ENCODE peak calls at places on chromosomes 13 and 19, in four cellular contexts. One of them, this sample, is unnamed.
A peak's percentile ranks its signal among the peaks of the same experiment; 100 is the strongest.

GRCh38 chr19:35742121-35742724 is at the start of gene IGFLR1:
- DNase-seq in K562: no peak
- DNase-seq in GM12878: peak; percentile 64
- DNase-seq in A549: no peak
- DNase-seq in this sample: no peak

GRCh38 chr13:23758783-23759527 is 130.2 kb downstream of the MIPEP start:
- DNase-seq in K562: no peak
- DNase-seq in GM12878: no peak
- DNase-seq in A549: no peak
- DNase-seq in this sample: no peak

GRCh38 chr19:9075064-9075964 is 11.5 kb upstream of the OR1M1 start:
- DNase-seq in K562: peak; percentile 84
- DNase-seq in GM12878: no peak
- DNase-seq in A549: peak; percentile 95
- DNase-seq in this sample: peak; percentile 83

GRCh38 chr13:87656311-87656710 is 14.9 kb upstream of the SLITRK5 start:
- DNase-seq in K562: no peak
- DNase-seq in GM12878: no peak
- DNase-seq in A549: no peak
- DNase-seq in this sample: no peak

GRCh38 chr13:99626461-99627082 is 125.3 kb downstream of the TM9SF2 start:
- DNase-seq in K562: no peak
- DNase-seq in GM12878: no peak
- DNase-seq in A549: no peak
- DNase-seq in this sample: peak; percentile 21

GRCh38 chr19:33458807-33459206 is 62.8 kb downstream of the PEPD start:
- DNase-seq in K562: no peak
- DNase-seq in GM12878: no peak
- DNase-seq in A549: no peak
- DNase-seq in this sample: no peak

GRCh38 chr13:30593001-30593400 is 24.7 kb upstream of the USPL1 start:
- DNase-seq in K562: no peak
- DNase-seq in GM12878: no peak
- DNase-seq in A549: no peak
- DNase-seq in this sample: no peak

GRCh38 chr13:25752957-25753540 is 298.8 kb downstream of the SHISA2 start:
- DNase-seq in K562: no peak
- DNase-seq in GM12878: no peak
- DNase-seq in A549: no peak
- DNase-seq in this sample: peak; percentile 36

GRCh38 chr13:19862511-19863313 is 737 bp downstream of the ZMYM5 start:
- DNase-seq in K562: peak; percentile 42
- DNase-seq in GM12878: no peak
- DNase-seq in A549: no peak
- DNase-seq in this sample: peak; percentile 7

GRCh38 chr19:19820774-19821315 is 705 bp downstream of the ZNF506 start:
- DNase-seq in K562: no peak
- DNase-seq in GM12878: no peak
- DNase-seq in A549: no peak
- DNase-seq in this sample: no peak

GRCh38 chr19:7264858-7265257 is 29.4 kb downstream of the INSR start:
- DNase-seq in K562: no peak
- DNase-seq in GM12878: no peak
- DNase-seq in A549: no peak
- DNase-seq in this sample: no peak

GRCh38 chr19:3146677-3147100 is 10.9 kb downstream of the GNA15 start:
- DNase-seq in K562: peak; percentile 72
- DNase-seq in GM12878: no peak
- DNase-seq in A549: no peak
- DNase-seq in this sample: no peak

GRCh38 chr19:50722248-50723013 is 733 bp upstream of the CLEC11A start:
- DNase-seq in K562: no peak
- DNase-seq in GM12878: no peak
- DNase-seq in A549: no peak
- DNase-seq in this sample: peak; percentile 6

GRCh38 chr19:50906217-50906616 is 5.0 kb downstream of the KLK4 start:
- DNase-seq in K562: peak; percentile 45
- DNase-seq in GM12878: no peak
- DNase-seq in A549: peak; percentile 56
- DNase-seq in this sample: no peak

GRCh38 chr13:49098198-49098597 is 121.9 kb upstream of the MLNR start:
- DNase-seq in K562: no peak
- DNase-seq in GM12878: no peak
- DNase-seq in A549: no peak
- DNase-seq in this sample: peak; percentile 99

GRCh38 chr13:95452376-95452775 is 100.1 kb upstream of the CLDN10 start:
- DNase-seq in K562: no peak
- DNase-seq in GM12878: no peak
- DNase-seq in A549: no peak
- DNase-seq in this sample: no peak

GRCh38 chr19:54439174-54439851 is 9.7 kb upstream of the LENG8 start:
- DNase-seq in K562: no peak
- DNase-seq in GM12878: no peak
- DNase-seq in A549: peak; percentile 69
- DNase-seq in this sample: no peak

GRCh38 chr13:111252449-111253124 is 67.9 kb upstream of the TEX29 start:
- DNase-seq in K562: no peak
- DNase-seq in GM12878: no peak
- DNase-seq in A549: no peak
- DNase-seq in this sample: peak; percentile 20

GRCh38 chr19:4224470-4224869 is 4.9 kb upstream of the EBI3 start:
- DNase-seq in K562: peak; percentile 33
- DNase-seq in GM12878: no peak
- DNase-seq in A549: no peak
- DNase-seq in this sample: no peak

GRCh38 chr19:54190942-54191670 is at the start of gene TSEN34:
- DNase-seq in K562: peak; percentile 77
- DNase-seq in GM12878: no peak
- DNase-seq in A549: no peak
- DNase-seq in this sample: peak; percentile 75

GRCh38 chr19:17327654-17328516 is 6.8 kb downstream of the ANO8 start:
- DNase-seq in K562: peak; percentile 82
- DNase-seq in GM12878: no peak
- DNase-seq in A549: no peak
- DNase-seq in this sample: no peak

GRCh38 chr13:82165396-82166174 is 1716.7 kb downstream of the SLITRK1 start:
- DNase-seq in K562: no peak
- DNase-seq in GM12878: no peak
- DNase-seq in A549: no peak
- DNase-seq in this sample: no peak

GRCh38 chr19:5103061-5103701 is 134.3 kb downstream of the KDM4B start:
- DNase-seq in K562: no peak
- DNase-seq in GM12878: no peak
- DNase-seq in A549: no peak
- DNase-seq in this sample: peak; percentile 12

GRCh38 chr19:45070861-45071544 is 5.3 kb downstream of the ZNF296 start:
- DNase-seq in K562: no peak
- DNase-seq in GM12878: no peak
- DNase-seq in A549: no peak
- DNase-seq in this sample: no peak

GRCh38 chr19:18433039-18433691 is 4.8 kb downstream of the ISYNA1 start:
- DNase-seq in K562: peak; percentile 54
- DNase-seq in GM12878: no peak
- DNase-seq in A549: no peak
- DNase-seq in this sample: no peak

GRCh38 chr13:101019126-101019525 is 344.5 kb upstream of the TMTC4 start:
- DNase-seq in K562: no peak
- DNase-seq in GM12878: no peak
- DNase-seq in A549: no peak
- DNase-seq in this sample: no peak

GRCh38 chr19:23799321-23799720 is 40.6 kb upstream of the ZNF681 start:
- DNase-seq in K562: no peak
- DNase-seq in GM12878: peak; percentile 5
- DNase-seq in A549: no peak
- DNase-seq in this sample: no peak

GRCh38 chr13:38348890-38349289 is 761 bp upstream of the UFM1 start:
- DNase-seq in K562: no peak
- DNase-seq in GM12878: no peak
- DNase-seq in A549: peak; percentile 9
- DNase-seq in this sample: peak; percentile 40

GRCh38 chr13:48456546-48456945 is 43.6 kb upstream of the LPAR6 start:
- DNase-seq in K562: no peak
- DNase-seq in GM12878: no peak
- DNase-seq in A549: no peak
- DNase-seq in this sample: no peak

GRCh38 chr19:40594657-40595077 is 6.5 kb upstream of the LTBP4 start:
- DNase-seq in K562: peak; percentile 35
- DNase-seq in GM12878: no peak
- DNase-seq in A549: peak; percentile 94
- DNase-seq in this sample: peak; percentile 70

GRCh38 chr13:50358221-50358620 is 343.0 kb downstream of the KCNRG start:
- DNase-seq in K562: no peak
- DNase-seq in GM12878: no peak
- DNase-seq in A549: no peak
- DNase-seq in this sample: no peak

GRCh38 chr19:22545751-22546150 is 88.4 kb upstream of the ZNF492 start:
- DNase-seq in K562: peak; percentile 60
- DNase-seq in GM12878: no peak
- DNase-seq in A549: peak; percentile 15
- DNase-seq in this sample: no peak

GRCh38 chr13:94061316-94061715 is 418.2 kb downstream of the DCT start:
- DNase-seq in K562: no peak
- DNase-seq in GM12878: no peak
- DNase-seq in A549: no peak
- DNase-seq in this sample: peak; percentile 79

DNA sequence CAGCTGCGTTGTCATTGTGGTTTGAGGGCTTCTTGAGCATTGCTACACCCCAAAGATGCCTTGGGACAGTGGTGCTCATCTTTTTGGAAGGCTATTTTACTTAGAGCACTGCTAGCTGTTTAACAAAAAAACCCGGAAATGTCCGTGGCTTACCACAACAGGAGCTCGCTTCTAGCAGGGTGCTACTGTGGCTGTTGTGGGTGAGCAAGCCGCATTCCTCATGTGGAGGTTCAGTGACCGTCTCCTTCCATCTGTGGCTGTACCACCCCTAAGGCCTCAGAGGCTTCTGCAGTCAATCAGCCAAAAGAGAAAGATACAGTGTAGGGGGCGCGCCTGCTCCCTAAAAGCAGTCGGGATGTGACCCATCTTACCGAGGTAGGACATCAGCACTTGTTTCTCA is 1004.2 kb downstream of the UQCRFS1 start:
- DNase-seq in K562: no peak
- DNase-seq in GM12878: no peak
- DNase-seq in A549: no peak
- DNase-seq in this sample: no peak
- TF ChIP-seq ELK1 in K562: no peak
- TF ChIP-seq ELK1 in GM12878: no peak
- TF ChIP-seq ELK1 in A549: no peak
- TF ChIP-seq ELK1 in this sample: no peak

DNA sequence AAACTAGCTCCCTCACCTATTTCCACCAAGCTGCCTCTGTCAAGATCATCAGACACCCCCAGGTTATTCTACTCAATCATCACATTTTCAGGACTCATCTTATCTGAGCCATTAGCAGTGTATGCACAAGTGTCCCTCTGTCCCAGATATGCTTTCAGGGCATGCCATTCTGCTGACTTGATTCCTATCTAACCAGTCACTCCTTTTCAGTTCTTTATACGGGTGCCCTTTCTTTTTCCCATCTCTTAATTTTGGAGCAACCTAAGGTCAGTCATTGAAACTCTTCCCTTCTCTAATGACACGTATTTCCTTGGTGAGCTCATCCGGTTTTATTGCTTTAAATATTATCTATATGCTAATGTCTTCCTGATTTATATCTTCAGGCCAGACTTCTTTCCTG is 59.1 kb downstream of the DCLK1 start:
- DNase-seq in K562: no peak
- DNase-seq in GM12878: no peak
- DNase-seq in A549: no peak
- DNase-seq in this sample: no peak
- TF ChIP-seq ELK1 in K562: no peak
- TF ChIP-seq ELK1 in GM12878: no peak
- TF ChIP-seq ELK1 in A549: no peak
- TF ChIP-seq ELK1 in this sample: no peak

GRCh38 chr13:51811920-51812328 is 8.0 kb upstream of the DHRS12 start:
- DNase-seq in K562: no peak
- DNase-seq in GM12878: no peak
- DNase-seq in A549: no peak
- DNase-seq in this sample: no peak

GRCh38 chr13:51808811-51809210 is 4.8 kb upstream of the DHRS12 start:
- DNase-seq in K562: no peak
- DNase-seq in GM12878: no peak
- DNase-seq in A549: no peak
- DNase-seq in this sample: no peak

GRCh38 chr13:51814825-51815650 is 11.1 kb upstream of the DHRS12 start:
- DNase-seq in K562: peak; percentile 49
- DNase-seq in GM12878: no peak
- DNase-seq in A549: peak; percentile 60
- DNase-seq in this sample: peak; percentile 50

GRCh38 chr13:51814071-51814470 is 10.1 kb upstream of the DHRS12 start:
- DNase-seq in K562: no peak
- DNase-seq in GM12878: no peak
- DNase-seq in A549: no peak
- DNase-seq in this sample: no peak

DNA sequence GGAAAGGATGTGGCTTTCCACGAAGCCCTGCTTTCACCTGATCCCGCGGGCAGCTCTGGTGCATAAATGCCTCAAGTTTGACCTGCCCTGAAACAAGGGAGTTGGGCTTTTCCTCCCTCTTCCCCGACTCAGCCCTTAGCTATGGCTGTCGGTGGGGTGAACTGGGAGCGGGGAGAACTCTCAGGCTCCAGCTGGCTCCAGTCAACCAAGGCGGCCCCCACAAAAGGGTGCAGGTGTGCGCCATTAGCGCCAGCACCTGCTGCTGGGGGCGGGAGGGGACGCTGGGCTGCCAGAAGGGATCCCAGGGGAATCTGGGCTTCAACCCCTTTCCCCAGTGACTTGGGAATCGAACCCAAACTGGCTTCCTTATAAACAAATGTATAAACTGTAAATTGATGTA is 7.1 kb upstream of the DHRS12 start:
- DNase-seq in K562: no peak
- DNase-seq in GM12878: no peak
- DNase-seq in A549: no peak
- DNase-seq in this sample: no peak
- TF ChIP-seq ELK1 in K562: no peak
- TF ChIP-seq ELK1 in GM12878: no peak
- TF ChIP-seq ELK1 in A549: no peak
- TF ChIP-seq ELK1 in this sample: no peak

DNA sequence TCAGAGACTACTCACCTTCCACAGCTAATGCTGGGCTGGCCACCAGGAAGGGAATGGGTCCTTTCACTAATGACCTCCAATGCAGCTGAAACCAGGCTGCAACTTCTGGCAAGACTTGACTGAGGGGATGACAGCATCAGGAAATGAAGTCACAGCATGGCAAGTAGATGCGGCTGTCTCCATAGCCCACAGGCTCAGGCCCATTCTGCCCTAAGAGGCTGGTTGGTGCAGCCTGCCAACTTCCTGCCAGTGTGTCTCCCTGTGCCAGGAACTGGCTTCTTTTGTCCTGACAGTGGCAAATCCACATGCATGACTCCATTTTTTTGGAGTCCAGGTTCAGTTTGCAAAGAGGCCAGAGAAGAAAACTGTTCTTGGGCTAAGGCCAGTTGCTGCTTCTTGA is 467.2 kb downstream of the TSHZ3 start:
- DNase-seq in K562: no peak
- DNase-seq in GM12878: no peak
- DNase-seq in A549: no peak
- DNase-seq in this sample: no peak
- TF ChIP-seq ELK1 in K562: no peak
- TF ChIP-seq ELK1 in GM12878: no peak
- TF ChIP-seq ELK1 in A549: no peak
- TF ChIP-seq ELK1 in this sample: no peak

This sample was measured in IMR-90.